ENCODE peak calls at places on chromosomes 4 and X, in nine cellular contexts. H is Peyer's patch, F is ovary, T is lower leg skin, S is prostate gland, Q is right lobe of liver, K is suprapubic skin, I is spleen, C is sigmoid colon. N is an unnamed sample.

GRCh38 chr4:186781032-186781917 is 57.6 kb upstream of the FAT1 start:
- DNase-seq in I (no peak), S (peak), F (no peak), Q (no peak), T (no peak), H (no peak), C (no peak), K (no peak), N (no peak)

GRCh38 chr4:164768516-164768915 is 14.6 kb downstream of the SMIM31 start:
- DNase-seq in Q (no peak), C (no peak), T (no peak), F (no peak), K (no peak), H (no peak), I (no peak), S (no peak), N (no peak)

GRCh38 chrX:94633237-94633636 is 959.2 kb downstream of the FAM133A start:
- DNase-seq in F (no peak), K (no peak), Q (no peak), I (no peak), T (no peak), S (no peak), H (no peak), C (no peak), N (no peak)

GRCh38 chr4:111744847-111745246 is 400.4 kb upstream of the FAM241A start:
- DNase-seq in K (no peak), I (no peak), T (no peak), H (no peak), C (no peak), S (no peak), Q (no peak), F (no peak), N (no peak)

GRCh38 chrX:136582624-136583023 is 50.6 kb downstream of the VGLL1 start:
- DNase-seq in I (no peak), H (no peak), F (no peak), K (no peak), Q (no peak), T (no peak), C (no peak), S (no peak), N (no peak)

GRCh38 chr4:66613591-66613990 is 931.7 kb downstream of the CENPC start:
- DNase-seq in C (no peak), H (no peak), T (no peak), F (no peak), K (no peak), Q (no peak), S (no peak), I (no peak), N (no peak)

GRCh38 chr4:79917246-79917645 is 155.8 kb downstream of the ANTXR2 start:
- DNase-seq in F (peak), Q (peak), K (no peak), I (no peak), S (no peak), H (peak), C (no peak), T (no peak), N (peak)

GRCh38 chr4:47913328-47913727 is 1.1 kb downstream of the NFXL1 start:
- DNase-seq in H (no peak), F (no peak), Q (no peak), K (no peak), I (no peak), S (no peak), T (no peak), C (no peak), N (peak)

GRCh38 chrX:15158736-15159406 is 111.0 kb downstream of the ASB9 start:
- DNase-seq in H (no peak), F (no peak), S (no peak), K (no peak), I (no peak), Q (no peak), T (no peak), C (no peak), N (no peak)

GRCh38 chrX:6384921-6385320 is 150.0 kb downstream of the VCX3A start:
- DNase-seq in F (no peak), S (no peak), H (no peak), T (no peak), C (no peak), K (no peak), Q (no peak), I (no peak), N (no peak)

GRCh38 chr4:155624478-155624877 is 42.2 kb upstream of the GUCY1A1 start:
- DNase-seq in H (no peak), S (no peak), C (no peak), I (no peak), F (no peak), Q (no peak), K (no peak), T (no peak), N (no peak)

GRCh38 chrX:109709129-109709631 is 23.9 kb downstream of the ACSL4 start:
- DNase-seq in Q (no peak), T (no peak), K (no peak), I (no peak), C (no peak), S (no peak), H (no peak), F (no peak), N (peak)

GRCh38 chrX:22053486-22053885 is 21.4 kb downstream of the PHEX start:
- DNase-seq in S (no peak), F (no peak), K (no peak), Q (no peak), I (no peak), T (no peak), H (no peak), C (no peak), N (no peak)

GRCh38 chrX:11968470-11968869 is 169.8 kb upstream of the FRMPD4 start:
- DNase-seq in C (no peak), K (no peak), I (no peak), T (no peak), Q (no peak), S (no peak), H (no peak), F (no peak), N (no peak)

GRCh38 chrX:51889851-51890250 is 3.6 kb upstream of the MAGED1 start:
- DNase-seq in K (no peak), C (no peak), I (no peak), S (no peak), T (no peak), Q (no peak), H (no peak), F (no peak), N (no peak)

GRCh38 chrX:111009256-111009655 is 86.7 kb upstream of the PAK3 start:
- DNase-seq in K (no peak), F (no peak), T (no peak), I (no peak), S (no peak), C (no peak), Q (no peak), H (no peak), N (no peak)

GRCh38 chrX:10447577-10448214 is 172.7 kb downstream of the MID1 start:
- DNase-seq in K (no peak), F (no peak), H (no peak), Q (no peak), T (no peak), I (no peak), S (peak), C (no peak), N (no peak)

GRCh38 chr4:105934381-105934780 is 39.1 kb downstream of the NPNT start:
- DNase-seq in S (no peak), F (no peak), H (no peak), C (no peak), I (no peak), K (no peak), Q (no peak), T (no peak), N (no peak)

GRCh38 chr4:151688003-151688784 is 72.6 kb downstream of the GATB start:
- DNase-seq in K (no peak), T (peak), S (no peak), I (no peak), F (no peak), Q (no peak), C (no peak), H (no peak), N (no peak)

GRCh38 chrX:40086569-40087335 is 11.0 kb downstream of the BCOR start:
- DNase-seq in S (peak), T (no peak), H (no peak), I (no peak), C (peak), Q (peak), K (no peak), F (no peak), N (no peak)

GRCh38 chrX:1792636-1793035 is 177.8 kb downstream of the ASMT start:
- DNase-seq in F (no peak), H (no peak), C (no peak), I (no peak), K (no peak), Q (no peak), S (no peak), T (peak), N (no peak)

GRCh38 chr4:8905773-8906667 is 34.4 kb upstream of the HMX1 start:
- DNase-seq in I (peak), C (peak), Q (no peak), K (peak), T (peak), H (peak), S (no peak), F (no peak), N (no peak)

GRCh38 chr4:146488495-146489174 is 33.1 kb downstream of the SLC10A7 start:
- DNase-seq in S (no peak), I (no peak), C (no peak), F (no peak), T (no peak), K (no peak), Q (no peak), H (no peak), N (no peak)

GRCh38 chr4:58225460-58225859 is 1115.3 kb upstream of the IGFBP7 start:
- DNase-seq in S (no peak), I (no peak), T (no peak), H (no peak), Q (no peak), C (no peak), K (no peak), F (no peak), N (no peak)

GRCh38 chrX:96685205-96686099 is 810 bp downstream of the DIAPH2 start:
- DNase-seq in Q (peak), C (peak), K (peak), F (peak), I (peak), H (peak), T (no peak), S (peak), N (peak)

GRCh38 chr4:124061413-124061812 is 651.1 kb downstream of the ANKRD50 start:
- DNase-seq in T (no peak), Q (no peak), I (no peak), H (no peak), F (no peak), C (no peak), S (no peak), K (no peak), N (no peak)

GRCh38 chr4:176437756-176438155 is 118.0 kb downstream of the SPCS3 start:
- DNase-seq in I (no peak), C (no peak), H (no peak), K (no peak), Q (no peak), S (no peak), T (no peak), F (no peak), N (no peak)

GRCh38 chrX:74291577-74291963 is 12.4 kb upstream of the ZCCHC13 start:
- DNase-seq in I (no peak), T (no peak), Q (no peak), S (no peak), H (no peak), K (no peak), F (no peak), C (no peak), N (no peak)

GRCh38 chr4:26235500-26235899 is 85.3 kb upstream of the RBPJ start:
- DNase-seq in T (peak), I (no peak), Q (no peak), C (peak), H (no peak), F (no peak), K (peak), S (no peak), N (no peak)

GRCh38 chr4:118736867-118737266 is 51.7 kb downstream of the METTL14 start:
- DNase-seq in C (no peak), Q (no peak), F (no peak), I (no peak), K (no peak), S (no peak), T (no peak), H (no peak), N (no peak)

GRCh38 chrX:70436380-70436779 is 8.3 kb upstream of the DLG3 start:
- DNase-seq in F (no peak), Q (no peak), C (no peak), T (no peak), K (no peak), I (no peak), S (no peak), H (no peak), N (peak)

GRCh38 chrX:70434914-70435586 is 9.6 kb upstream of the DLG3 start:
- DNase-seq in F (peak), H (no peak), K (no peak), T (peak), Q (no peak), I (no peak), C (no peak), S (no peak), N (no peak)

GRCh38 chrX:70432936-70433847 is 10.1 kb downstream of the GDPD2 start:
- DNase-seq in F (no peak), I (no peak), K (no peak), S (no peak), H (no peak), Q (no peak), C (no peak), T (peak), N (no peak)

GRCh38 chrX:70434352-70434866 is 10.2 kb upstream of the DLG3 start:
- DNase-seq in K (peak), F (peak), Q (peak), I (peak), S (peak), H (peak), C (peak), T (peak), N (peak)

DNA sequence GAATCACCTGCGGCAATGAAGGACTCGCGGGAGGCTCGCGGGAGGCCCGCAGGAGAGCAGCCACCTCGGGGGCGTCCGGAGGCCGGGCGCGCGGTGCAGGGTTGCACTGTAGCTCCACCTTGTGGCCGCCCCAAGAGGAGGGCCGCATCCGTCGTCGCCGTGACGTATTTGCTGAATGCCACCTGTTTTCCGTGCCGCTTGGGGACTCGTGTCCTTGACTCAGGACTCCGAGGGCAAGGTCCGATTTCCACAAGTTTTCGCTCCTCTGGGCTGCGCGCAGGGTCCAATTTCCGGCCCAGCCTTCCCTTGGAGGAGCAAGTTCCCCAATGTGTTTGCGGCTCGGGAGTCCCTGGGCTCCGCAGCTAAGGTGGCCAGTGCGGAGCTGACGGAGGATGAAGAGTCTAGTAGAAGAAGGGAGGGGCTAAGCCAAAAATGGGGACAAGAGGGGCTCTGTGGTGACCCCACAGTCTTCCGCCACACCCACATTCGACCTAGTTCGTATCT is 10.7 kb upstream of the DLG3 start:
- DNase-seq in S (peak), Q (peak), K (no peak), H (peak), I (peak), T (peak), F (peak), C (peak), N (peak)
- TF ChIP-seq POLR2A in S (no peak), Q (peak), K (no peak), H (no peak), I (no peak), T (no peak), F (no peak), C (no peak), N (no peak)

GRCh38 chrX:101452051-101452450 is 33.2 kb upstream of the ARMCX4 start:
- DNase-seq in S (no peak), I (no peak), T (no peak), K (no peak), Q (no peak), C (no peak), F (no peak), H (no peak), N (no peak)

GRCh38 chrX:101449279-101449678 is 36.0 kb upstream of the ARMCX4 start:
- DNase-seq in I (no peak), Q (no peak), H (no peak), S (no peak), F (no peak), T (no peak), C (no peak), K (no peak), N (no peak)

GRCh38 chrX:101450951-101451350 is 34.3 kb upstream of the ARMCX4 start:
- DNase-seq in H (no peak), F (no peak), K (no peak), C (no peak), T (no peak), Q (peak), S (no peak), I (no peak), N (peak)

DNA sequence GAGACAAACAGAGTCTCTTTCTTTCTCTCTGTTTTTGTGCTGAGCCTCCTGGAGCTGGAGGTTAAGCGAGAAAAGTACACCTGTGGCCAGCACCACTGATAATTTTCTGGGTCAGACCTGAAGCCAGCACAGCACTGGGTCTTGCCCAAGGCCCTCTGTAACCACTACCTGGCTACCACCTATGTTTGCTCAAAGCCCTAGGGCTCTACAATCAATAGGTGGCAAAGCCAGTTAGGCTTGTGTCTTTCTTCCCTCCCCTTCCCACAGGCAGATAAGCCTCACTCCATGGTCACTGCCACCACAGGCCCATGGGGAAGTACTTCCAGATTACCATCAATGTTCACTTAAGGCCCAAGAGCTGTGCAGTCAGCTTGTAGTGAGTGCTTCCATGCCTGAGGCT is 35.2 kb upstream of the ARMCX4 start:
- DNase-seq in C (no peak), H (no peak), I (no peak), T (no peak), F (no peak), K (no peak), Q (no peak), S (no peak), N (no peak)
- TF ChIP-seq POLR2A in C (no peak), H (no peak), I (no peak), T (no peak), F (no peak), K (no peak), Q (no peak), S (no peak), N (no peak)

GRCh38 chr4:52889778-52890400 is 27.8 kb downstream of the RASL11B start:
- DNase-seq in S (no peak), C (no peak), T (no peak), Q (no peak), F (no peak), H (no peak), I (no peak), K (no peak), N (no peak)

GRCh38 chr4:52880994-52881393 is 18.9 kb downstream of the RASL11B start:
- DNase-seq in F (no peak), S (no peak), K (no peak), Q (no peak), T (no peak), C (no peak), H (no peak), I (no peak), N (no peak)

GRCh38 chr4:52883183-52883621 is 21.1 kb downstream of the RASL11B start:
- DNase-seq in T (no peak), I (no peak), K (no peak), F (no peak), C (no peak), H (no peak), Q (no peak), S (no peak), N (no peak)

GRCh38 chr4:52889354-52889753 is 27.2 kb downstream of the RASL11B start:
- DNase-seq in F (no peak), H (no peak), C (no peak), K (no peak), Q (no peak), I (no peak), T (no peak), S (no peak), N (no peak)

DNA sequence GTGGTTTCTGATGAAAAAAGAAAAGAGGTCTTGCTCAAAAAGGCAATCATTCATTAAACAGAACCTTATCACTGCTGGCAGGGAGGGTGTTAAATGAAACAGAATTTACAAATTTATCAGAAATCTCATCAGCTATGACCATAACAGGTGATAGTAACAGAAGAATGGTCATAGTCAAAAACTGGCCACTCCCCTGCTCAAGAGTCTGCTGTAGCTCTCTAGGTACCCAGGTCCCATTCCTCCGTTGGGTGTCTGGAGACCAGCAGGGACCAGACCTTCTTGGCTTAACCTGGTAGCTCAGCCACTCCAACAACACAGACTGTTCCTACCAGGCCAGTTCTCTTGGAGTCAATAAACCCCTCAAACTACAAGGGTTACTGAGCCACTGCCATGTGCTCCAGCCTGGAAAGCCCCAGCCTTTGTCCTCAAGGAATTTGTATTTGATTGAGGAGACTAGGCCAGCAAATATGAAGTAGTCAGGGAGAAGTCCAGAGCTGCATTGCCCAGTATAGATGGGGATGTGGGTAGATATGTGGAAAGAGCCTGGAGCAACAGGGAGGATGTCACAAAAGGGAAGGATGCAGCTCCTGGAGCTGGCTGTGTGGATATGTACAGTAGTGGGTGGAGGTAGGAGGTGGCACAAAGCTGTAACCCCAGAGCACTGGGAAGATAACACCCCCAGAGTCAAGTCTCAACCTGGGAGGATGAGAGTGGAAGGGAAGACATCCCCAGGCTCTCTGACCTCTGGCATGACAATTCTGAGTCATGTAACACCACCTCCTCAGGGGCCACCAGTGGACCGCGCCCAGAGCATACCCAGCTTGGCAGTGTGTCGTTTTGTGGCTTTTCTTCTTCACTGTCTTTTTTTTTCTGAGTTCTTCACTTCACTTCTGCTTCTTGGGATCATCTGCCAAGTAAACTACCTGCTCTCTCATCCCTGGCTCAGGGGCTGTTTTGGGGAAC is 21.9 kb downstream of the RASL11B start:
- DNase-seq in S (no peak), F (no peak), K (no peak), T (no peak), I (no peak), H (no peak), C (no peak), Q (no peak), N (no peak)
- TF ChIP-seq POLR2A in S (no peak), F (no peak), K (no peak), T (no peak), I (no peak), H (no peak), C (no peak), Q (no peak), N (no peak)

DNA sequence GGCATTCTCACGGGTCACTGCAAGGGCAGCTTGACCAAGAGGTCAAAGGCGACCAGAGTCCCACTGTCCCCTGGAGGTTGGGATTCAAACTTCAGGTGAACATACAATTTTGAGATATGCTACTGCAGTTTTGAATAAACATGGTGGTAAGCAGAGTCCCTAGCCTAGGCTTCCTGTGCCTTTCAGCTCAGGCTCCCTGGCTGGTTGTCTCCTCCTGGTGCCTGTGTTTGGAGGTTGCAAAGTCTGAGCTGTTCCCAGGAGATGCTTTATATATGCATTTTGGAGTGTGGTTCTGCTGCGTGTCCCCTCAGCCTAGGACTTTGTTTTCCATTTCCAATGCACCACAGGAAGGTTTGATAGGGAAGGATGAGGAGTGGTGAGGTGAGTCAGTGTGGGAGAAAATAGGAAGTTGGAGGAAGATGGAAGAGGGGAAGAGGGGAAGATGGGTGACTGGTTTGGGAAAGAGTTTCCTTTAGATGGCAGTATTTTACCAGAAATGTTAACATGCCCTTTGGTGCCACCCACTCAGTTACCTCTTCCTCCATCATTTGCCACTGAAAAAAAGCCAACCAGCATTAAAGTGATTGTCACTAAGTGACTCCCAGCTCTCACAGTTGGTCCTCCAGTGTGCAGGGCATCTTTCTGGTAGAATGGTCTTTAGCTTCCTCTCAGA is 211.7 kb upstream of the AGTR2 start:
- DNase-seq in I (no peak), C (no peak), K (no peak), F (no peak), S (no peak), Q (no peak), H (no peak), T (no peak), N (no peak)
- TF ChIP-seq POLR2A in I (no peak), C (no peak), K (no peak), F (no peak), S (no peak), Q (no peak), H (no peak), T (no peak), N (no peak)

N was measured in erythroblast.